ENCODE peak calls at places on chromosomes 6 and 20, in nine cellular contexts. M, P, U, Z, N, W, B, Q and G are unnamed samples.

GRCh38 chr6:37057128-37057471 is 51.6 kb downstream of the FGD2 start:
- DNase-seq in M (no peak), P (no peak), U (no peak), Z (no peak), N (no peak), W (no peak), B (no peak), Q (no peak), G (no peak)

GRCh38 chr6:37125779-37126553 is 44.0 kb upstream of the PIM1 start:
- DNase-seq in M (peak; percentile 98), P (no peak), U (peak; percentile 34), Z (no peak), N (no peak), W (no peak), B (no peak), Q (no peak), G (no peak)

GRCh38 chr20:19833395-19833794 is 75.3 kb downstream of the RIN2 start:
- DNase-seq in M (no peak), P (no peak), U (no peak), Z (no peak), N (no peak), W (no peak), B (no peak), Q (no peak), G (no peak)

GRCh38 chr6:161359617-161359945 is 85.7 kb upstream of the AGPAT4 start:
- DNase-seq in M (no peak), P (no peak), U (no peak), Z (no peak), N (no peak), W (no peak), B (no peak), Q (no peak), G (no peak)

GRCh38 chr20:37383229-37383989 is 37.5 kb downstream of the SRC start:
- DNase-seq in M (no peak), P (peak; percentile 61), U (no peak), Z (peak; percentile 48), N (no peak), W (no peak), B (no peak), Q (no peak), G (peak; percentile 81)

GRCh38 chr6:164045082-164045481 is 630.6 kb downstream of the QKI start:
- DNase-seq in M (no peak), P (no peak), U (no peak), Z (no peak), N (no peak), W (no peak), B (no peak), Q (no peak), G (no peak)

GRCh38 chr6:36104836-36105235 is 25.5 kb upstream of the MAPK13 start:
- DNase-seq in M (no peak), P (no peak), U (no peak), Z (no peak), N (no peak), W (no peak), B (no peak), Q (no peak), G (no peak)

GRCh38 chr6:54267798-54268197 is 40.4 kb upstream of the TINAG start:
- DNase-seq in M (peak; percentile 81), P (no peak), U (no peak), Z (no peak), N (no peak), W (peak; percentile 19), B (peak; percentile 30), Q (no peak), G (peak; percentile 54)

GRCh38 chr6:4402477-4402976 is 267.2 kb upstream of the ECI2 start:
- DNase-seq in M (no peak), P (no peak), U (no peak), Z (no peak), N (no peak), W (no peak), B (no peak), Q (no peak), G (no peak)

GRCh38 chr20:51399138-51399890 is 143.2 kb downstream of the NFATC2 start:
- DNase-seq in M (no peak), P (no peak), U (no peak), Z (no peak), N (no peak), W (no peak), B (no peak), Q (no peak), G (no peak)

DNA sequence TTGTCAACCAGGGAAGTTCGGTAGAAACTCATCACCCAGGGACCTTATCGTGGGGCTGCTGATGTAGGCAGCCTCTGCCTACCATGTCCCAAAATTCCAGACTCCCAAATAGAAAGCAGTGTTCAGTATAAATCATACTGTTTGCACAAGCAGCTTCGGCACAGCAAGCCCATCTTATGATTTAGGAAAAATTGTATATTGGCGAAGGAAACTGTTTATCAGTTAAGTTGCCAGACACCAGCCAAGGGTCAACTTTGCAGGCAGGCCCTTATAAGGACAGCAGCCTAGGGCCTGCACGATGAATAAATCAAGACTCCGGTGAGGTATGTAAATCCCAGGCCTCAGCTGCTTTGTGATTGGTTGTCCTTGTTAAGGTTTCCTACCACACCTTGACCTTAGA is 36.8 kb downstream of the GFOD1 start:
- DNase-seq in M (no peak), P (no peak), U (no peak), Z (no peak), N (no peak), W (no peak), B (no peak), Q (no peak), G (no peak)
- TF ChIP-seq POLR2AphosphoS5 in M (no peak), P (no peak), U (no peak), Z (peak; percentile 74), N (no peak), W (no peak), B (no peak), Q (no peak), G (no peak)

GRCh38 chr6:73983367-73983766 is 287.4 kb downstream of the CD109 start:
- DNase-seq in M (no peak), P (no peak), U (no peak), Z (no peak), N (no peak), W (no peak), B (no peak), Q (no peak), G (no peak)

GRCh38 chr6:73984851-73985250 is 288.8 kb downstream of the CD109 start:
- DNase-seq in M (no peak), P (no peak), U (no peak), Z (no peak), N (no peak), W (no peak), B (no peak), Q (no peak), G (no peak)

GRCh38 chr6:73985891-73986290 is 289.9 kb downstream of the CD109 start:
- DNase-seq in M (peak; percentile 43), P (no peak), U (no peak), Z (no peak), N (no peak), W (no peak), B (no peak), Q (no peak), G (peak; percentile 12)
- TF ChIP-seq CTCF in M (peak; percentile 50), P (no peak), U (no peak), Z (no peak), N (peak; percentile 33), W (no peak), B (no peak), Q (no peak), G (peak; percentile 49)

GRCh38 chr6:26122005-26122388 is 34.8 kb downstream of the HFE start:
- DNase-seq in M (no peak), P (no peak), U (no peak), Z (no peak), N (no peak), W (no peak), B (no peak), Q (no peak), G (no peak)

GRCh38 chr6:26123675-26124549 is 36.7 kb downstream of the HFE start:
- DNase-seq in M (peak; percentile 97), P (peak; percentile 95), U (peak; percentile 99), Z (peak; percentile 81), N (peak; percentile 88), W (peak; percentile 82), B (peak; percentile 95), Q (peak; percentile 97), G (peak; percentile 99)

GRCh38 chr6:26122402-26122792 is 35.2 kb downstream of the HFE start:
- DNase-seq in M (peak; percentile 68), P (no peak), U (peak; percentile 34), Z (no peak), N (no peak), W (peak; percentile 25), B (no peak), Q (no peak), G (no peak)

GRCh38 chr6:26124550-26125014 is 37.4 kb downstream of the HFE start:
- DNase-seq in M (peak; percentile 54), P (no peak), U (no peak), Z (no peak), N (no peak), W (no peak), B (no peak), Q (no peak), G (peak; percentile 35)

GRCh38 chr6:26122793-26123674 is 35.8 kb downstream of the HFE start:
- DNase-seq in M (peak; percentile 99), P (peak; percentile 95), U (peak; percentile 88), Z (peak; percentile 93), N (peak; percentile 96), W (peak; percentile 97), B (peak; percentile 99), Q (peak; percentile 99), G (peak; percentile 99)
- TF ChIP-seq POLR2AphosphoS5 in M (peak; percentile 70), P (peak; percentile 95), U (peak; percentile 92), Z (peak; percentile 96), N (peak; percentile 93), W (peak; percentile 98), B (peak; percentile 100), Q (no peak), G (peak; percentile 97)

GRCh38 chr20:17437251-17437650 is 93.9 kb downstream of the BFSP1 start:
- DNase-seq in M (no peak), P (no peak), U (no peak), Z (no peak), N (no peak), W (no peak), B (no peak), Q (peak; percentile 91), G (no peak)

GRCh38 chr20:17441745-17442144 is 89.4 kb downstream of the BFSP1 start:
- DNase-seq in M (no peak), P (no peak), U (no peak), Z (no peak), N (no peak), W (no peak), B (no peak), Q (peak; percentile 57), G (no peak)

GRCh38 chr20:17438436-17439039 is 92.6 kb downstream of the BFSP1 start:
- DNase-seq in M (peak; percentile 42), P (no peak), U (peak; percentile 13), Z (no peak), N (no peak), W (no peak), B (no peak), Q (peak; percentile 91), G (no peak)

GRCh38 chr20:17442588-17442987 is 88.6 kb downstream of the BFSP1 start:
- DNase-seq in M (peak; percentile 86), P (no peak), U (peak; percentile 11), Z (no peak), N (no peak), W (no peak), B (no peak), Q (peak; percentile 12), G (peak; percentile 32)

DNA sequence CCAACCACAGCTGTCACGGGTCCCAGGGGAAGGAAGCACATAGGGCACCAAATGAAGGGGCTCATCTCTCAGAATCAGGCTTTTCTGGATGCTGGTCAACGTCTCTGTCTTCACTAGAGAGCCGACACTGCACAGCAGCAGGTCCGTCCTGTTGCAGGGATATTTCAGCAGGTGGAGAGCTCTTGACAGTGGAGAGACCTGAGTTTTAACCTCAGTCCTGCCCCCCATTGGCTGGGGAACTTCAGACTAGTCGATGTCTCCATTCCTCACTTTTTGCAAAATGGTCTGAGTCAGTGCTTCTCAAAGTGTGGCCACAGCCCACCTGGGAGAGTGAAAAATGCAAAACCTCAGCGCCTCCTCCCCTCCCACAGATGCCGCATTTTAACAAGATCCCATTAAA is 91.3 kb downstream of the BFSP1 start:
- DNase-seq in M (no peak), P (no peak), U (no peak), Z (no peak), N (no peak), W (no peak), B (no peak), Q (peak; percentile 55), G (no peak)
- TF ChIP-seq CTCF in M (no peak), P (no peak), U (no peak), Z (no peak), N (no peak), W (no peak), B (no peak), Q (no peak), G (no peak)